ENCODE peak calls at places on chromosome 14, in four cellular contexts. One of them, this sample, is unnamed.

GRCh38 chr14:34537677-34538009 is 1.9 kb downstream of the EAPP start:
- DNase-seq in iPS DF 6.9: no peak
- DNase-seq in GM12878: no peak
- DNase-seq in left ventricle myocardium inferior: no peak
- DNase-seq in this sample: no peak

GRCh38 chr14:70188608-70189540 is at the start of gene SLC8A3:
- DNase-seq in left ventricle myocardium inferior: no peak
- DNase-seq in iPS DF 6.9: no peak
- DNase-seq in GM12878: no peak
- DNase-seq in this sample: peak; percentile 79

GRCh38 chr14:55077691-55078151 is 26.3 kb downstream of the MAPK1IP1L start:
- DNase-seq in left ventricle myocardium inferior: no peak
- DNase-seq in iPS DF 6.9: no peak
- DNase-seq in GM12878: no peak
- DNase-seq in this sample: peak; percentile 77

GRCh38 chr14:67763158-67763822 is 53.1 kb downstream of the ZFYVE26 start:
- DNase-seq in GM12878: no peak
- DNase-seq in left ventricle myocardium inferior: no peak
- DNase-seq in iPS DF 6.9: no peak
- DNase-seq in this sample: no peak

GRCh38 chr14:22386924-22387775 is 201.9 kb downstream of the DAD1 start:
- DNase-seq in GM12878: peak; percentile 77
- DNase-seq in left ventricle myocardium inferior: peak; percentile 22
- DNase-seq in iPS DF 6.9: peak; percentile 84
- DNase-seq in this sample: no peak

GRCh38 chr14:76261371-76261811 is 109.7 kb downstream of the GPATCH2L start:
- DNase-seq in left ventricle myocardium inferior: no peak
- DNase-seq in iPS DF 6.9: no peak
- DNase-seq in GM12878: no peak
- DNase-seq in this sample: no peak

GRCh38 chr14:103541944-103542544 is 13.0 kb downstream of the TRMT61A start:
- DNase-seq in iPS DF 6.9: no peak
- DNase-seq in GM12878: no peak
- DNase-seq in left ventricle myocardium inferior: no peak
- DNase-seq in this sample: peak; percentile 70

GRCh38 chr14:50059773-50060629 is 56.4 kb downstream of the VCPKMT start:
- DNase-seq in left ventricle myocardium inferior: no peak
- DNase-seq in iPS DF 6.9: no peak
- DNase-seq in GM12878: no peak
- DNase-seq in this sample: no peak

GRCh38 chr14:95862243-95862642 is 14.4 kb upstream of the TUNAR start:
- DNase-seq in left ventricle myocardium inferior: no peak
- DNase-seq in iPS DF 6.9: no peak
- DNase-seq in GM12878: no peak
- DNase-seq in this sample: no peak

GRCh38 chr14:74620923-74621322 is 8.9 kb upstream of the LTBP2 start:
- DNase-seq in GM12878: no peak
- DNase-seq in iPS DF 6.9: no peak
- DNase-seq in left ventricle myocardium inferior: no peak
- DNase-seq in this sample: no peak

GRCh38 chr14:74619672-74620131 is 7.7 kb upstream of the LTBP2 start:
- DNase-seq in GM12878: no peak
- DNase-seq in left ventricle myocardium inferior: peak; percentile 83
- DNase-seq in iPS DF 6.9: no peak
- DNase-seq in this sample: peak; percentile 91

GRCh38 chr14:74620497-74620921 is 8.5 kb upstream of the LTBP2 start:
- DNase-seq in left ventricle myocardium inferior: no peak
- DNase-seq in iPS DF 6.9: no peak
- DNase-seq in GM12878: no peak
- DNase-seq in this sample: no peak

GRCh38 chr14:74621556-74621955 is 9.5 kb upstream of the LTBP2 start:
- DNase-seq in GM12878: no peak
- DNase-seq in iPS DF 6.9: no peak
- DNase-seq in left ventricle myocardium inferior: no peak
- DNase-seq in this sample: no peak

DNA sequence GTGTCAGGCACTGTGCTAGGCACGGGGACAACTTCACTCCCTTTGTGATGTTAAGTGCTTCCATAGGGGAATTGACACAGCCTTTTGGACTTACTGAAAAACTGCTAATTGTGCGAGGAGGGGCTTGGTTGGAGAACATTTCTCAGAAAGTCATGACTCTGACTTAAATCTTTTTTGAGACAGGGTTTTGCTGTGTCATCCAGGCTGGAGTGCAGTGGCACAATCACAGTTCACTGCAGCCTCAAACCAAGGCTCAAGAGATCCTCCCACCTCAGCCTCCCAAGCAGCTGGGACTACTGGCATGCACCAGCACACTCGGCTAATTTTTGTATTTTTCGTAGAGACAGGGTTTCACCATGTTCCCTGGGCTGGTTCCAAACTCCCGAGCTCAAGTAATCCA is 10.2 kb upstream of the LTBP2 start:
- DNase-seq in GM12878: no peak
- DNase-seq in iPS DF 6.9: no peak
- DNase-seq in left ventricle myocardium inferior: no peak
- DNase-seq in this sample: no peak
- H3K4me1 ChIP-seq in GM12878: peaks cover 10% of the 10 kb centered on the region
- H3K4me1 ChIP-seq in iPS DF 6.9: no peaks in the 10 kb centered on the region
- H3K4me1 ChIP-seq in left ventricle myocardium inferior: peaks cover 45% of the 10 kb centered on the region
- H3K4me1 ChIP-seq in this sample: peaks cover 2% of the 10 kb centered on the region

GRCh38 chr14:20655851-20656250 is 14.4 kb upstream of the OR6S1 start:
- DNase-seq in GM12878: no peak
- DNase-seq in left ventricle myocardium inferior: no peak
- DNase-seq in iPS DF 6.9: no peak
- DNase-seq in this sample: no peak

GRCh38 chr14:20652996-20653975 is 11.8 kb upstream of the OR6S1 start:
- DNase-seq in left ventricle myocardium inferior: no peak
- DNase-seq in GM12878: peak; percentile 45
- DNase-seq in iPS DF 6.9: peak; percentile 90
- DNase-seq in this sample: peak; percentile 31

GRCh38 chr14:20657216-20658211 is 16.0 kb upstream of the OR6S1 start:
- DNase-seq in iPS DF 6.9: peak; percentile 96
- DNase-seq in left ventricle myocardium inferior: no peak
- DNase-seq in GM12878: no peak
- DNase-seq in this sample: peak; percentile 46

GRCh38 chr14:20658246-20658645 is 16.8 kb upstream of the OR6S1 start:
- DNase-seq in iPS DF 6.9: no peak
- DNase-seq in left ventricle myocardium inferior: no peak
- DNase-seq in GM12878: no peak
- DNase-seq in this sample: peak; percentile 51

GRCh38 chr14:20656274-20656673 is 14.8 kb upstream of the OR6S1 start:
- DNase-seq in left ventricle myocardium inferior: no peak
- DNase-seq in GM12878: no peak
- DNase-seq in iPS DF 6.9: no peak
- DNase-seq in this sample: no peak
- H3K27ac ChIP-seq in left ventricle myocardium inferior: no peak overlapping the region
- H3K27ac ChIP-seq in GM12878: no peak overlapping the region
- H3K27ac ChIP-seq in iPS DF 6.9: no peak overlapping the region
- H3K27ac ChIP-seq in this sample: no peak overlapping the region

GRCh38 chr14:91873476-91874265 is 6.3 kb upstream of the TC2N start:
- DNase-seq in left ventricle myocardium inferior: no peak
- DNase-seq in iPS DF 6.9: no peak
- DNase-seq in GM12878: peak; percentile 87
- DNase-seq in this sample: peak; percentile 83

GRCh38 chr14:91872517-91873470 is 5.5 kb upstream of the TC2N start:
- DNase-seq in iPS DF 6.9: no peak
- DNase-seq in left ventricle myocardium inferior: peak; percentile 72
- DNase-seq in GM12878: no peak
- DNase-seq in this sample: peak; percentile 89

GRCh38 chr14:91870890-91871289 is 3.6 kb upstream of the TC2N start:
- DNase-seq in GM12878: no peak
- DNase-seq in left ventricle myocardium inferior: no peak
- DNase-seq in iPS DF 6.9: no peak
- DNase-seq in this sample: no peak

GRCh38 chr14:91870001-91870400 is 2.7 kb upstream of the TC2N start:
- DNase-seq in GM12878: no peak
- DNase-seq in iPS DF 6.9: no peak
- DNase-seq in left ventricle myocardium inferior: no peak
- DNase-seq in this sample: no peak

DNA sequence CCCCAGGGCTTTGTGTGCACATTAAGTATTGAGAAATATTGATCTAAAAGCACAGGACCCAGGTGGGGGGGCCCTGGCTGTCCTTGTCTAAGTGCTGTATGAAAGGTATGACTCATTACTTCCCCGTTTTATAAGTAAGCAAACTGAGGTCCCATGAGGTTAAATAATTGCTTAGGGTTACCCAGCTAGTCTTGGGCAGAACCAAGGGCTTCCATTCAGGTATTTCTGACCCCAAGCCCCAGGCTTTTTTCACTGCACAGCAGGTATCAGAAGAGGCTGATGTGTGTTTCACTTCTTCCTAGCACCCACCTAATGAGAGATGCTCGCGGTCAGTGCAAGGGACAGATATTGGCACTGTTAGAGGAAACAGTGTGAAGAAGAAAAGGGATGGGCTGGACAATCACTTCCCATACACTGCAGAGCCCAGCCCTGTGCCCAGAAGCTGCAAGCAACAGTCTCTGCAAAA is 4.7 kb upstream of the TC2N start:
- DNase-seq in GM12878: peak; percentile 64
- DNase-seq in iPS DF 6.9: no peak
- DNase-seq in left ventricle myocardium inferior: no peak
- DNase-seq in this sample: peak; percentile 36
- H3K4me1 ChIP-seq in GM12878: peaks cover 34% of the 10 kb centered on the region
- H3K4me1 ChIP-seq in iPS DF 6.9: peaks cover 4% of the 10 kb centered on the region
- H3K4me1 ChIP-seq in left ventricle myocardium inferior: peaks cover 21% of the 10 kb centered on the region
- H3K4me1 ChIP-seq in this sample: no peaks in the 10 kb centered on the region

GRCh38 chr14:91063119-91063518 is 2.7 kb upstream of the RPS6KA5 start:
- DNase-seq in iPS DF 6.9: no peak
- DNase-seq in GM12878: peak; percentile 60
- DNase-seq in left ventricle myocardium inferior: no peak
- DNase-seq in this sample: no peak

GRCh38 chr14:91060472-91061308 is at the start of gene RPS6KA5:
- DNase-seq in left ventricle myocardium inferior: peak; percentile 100
- DNase-seq in iPS DF 6.9: peak; percentile 100
- DNase-seq in GM12878: peak; percentile 100
- DNase-seq in this sample: peak; percentile 100

GRCh38 chr14:91065266-91065665 is 4.8 kb upstream of the RPS6KA5 start:
- DNase-seq in GM12878: no peak
- DNase-seq in left ventricle myocardium inferior: no peak
- DNase-seq in iPS DF 6.9: no peak
- DNase-seq in this sample: no peak

GRCh38 chr14:91061309-91061887 is 957 bp upstream of the RPS6KA5 start:
- DNase-seq in GM12878: no peak
- DNase-seq in left ventricle myocardium inferior: no peak
- DNase-seq in iPS DF 6.9: no peak
- DNase-seq in this sample: no peak

GRCh38 chr14:91062600-91062999 is 2.2 kb upstream of the RPS6KA5 start:
- DNase-seq in left ventricle myocardium inferior: no peak
- DNase-seq in iPS DF 6.9: no peak
- DNase-seq in GM12878: no peak
- DNase-seq in this sample: no peak
- H3K27ac ChIP-seq in left ventricle myocardium inferior: no peak overlapping the region
- H3K27ac ChIP-seq in iPS DF 6.9: no peak overlapping the region
- H3K27ac ChIP-seq in GM12878: peak overlapping the region; percentile 72
- H3K27ac ChIP-seq in this sample: no peak overlapping the region

DNA sequence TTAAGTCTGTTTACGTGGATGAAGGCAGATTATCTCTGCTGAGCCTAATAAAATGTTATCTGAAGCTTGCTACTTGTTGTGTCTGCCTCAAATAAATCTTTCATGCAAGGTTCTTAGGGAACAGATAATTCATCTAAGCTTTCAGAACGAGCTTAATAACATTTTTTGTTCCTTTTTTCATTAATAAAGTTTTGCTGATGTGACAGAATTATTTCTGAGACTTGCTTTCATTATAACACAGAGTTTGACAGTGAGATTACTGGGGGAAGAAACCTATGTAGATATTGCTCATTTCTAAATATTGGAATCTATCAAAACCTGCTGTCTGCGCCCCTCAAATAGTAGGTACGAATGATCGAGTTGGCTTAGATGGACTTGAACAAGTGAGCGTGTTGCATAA is 948.7 kb upstream of the SEL1L start:
- DNase-seq in iPS DF 6.9: no peak
- DNase-seq in left ventricle myocardium inferior: no peak
- DNase-seq in GM12878: no peak
- DNase-seq in this sample: no peak
- H3K4me1 ChIP-seq in iPS DF 6.9: no peaks in the 10 kb centered on the region
- H3K4me1 ChIP-seq in left ventricle myocardium inferior: no peaks in the 10 kb centered on the region
- H3K4me1 ChIP-seq in GM12878: no peaks in the 10 kb centered on the region
- H3K4me1 ChIP-seq in this sample: no peaks in the 10 kb centered on the region